ENCODE peak calls at places on chromosomes 5 and 9, in eight cellular contexts. W is breast epithelium, O is colonic mucosa, X is A549, J is tibial artery, F is uterus, D is pancreas, I is cardiac muscle cell. M is an unnamed sample.
A peak's percentile ranks its signal among the peaks of the same experiment; 100 is the strongest.

GRCh38 chr5:179623906-179624741 is 653 bp upstream of the HNRNPH1 start:
- DNase-seq in W (peak; percentile 36), O (peak; percentile 38), X (no peak), J (peak; percentile 73), F (peak; percentile 44), D (peak; percentile 71), I (peak; percentile 79), M (no peak)

GRCh38 chr5:78420548-78420947 is 60.1 kb downstream of the SCAMP1 start:
- DNase-seq in W (no peak), O (no peak), X (no peak), J (no peak), F (no peak), D (no peak), I (no peak), M (no peak)

GRCh38 chr9:75229605-75230332 is 141.5 kb downstream of the OSTF1 start:
- DNase-seq in W (peak; percentile 91), O (peak; percentile 68), X (peak; percentile 10), J (peak; percentile 94), F (no peak), D (no peak), I (peak; percentile 7), M (no peak)

GRCh38 chr9:128554155-128554862 is 1.9 kb downstream of the SPTAN1 start:
- DNase-seq in W (peak; percentile 36), O (peak; percentile 64), X (peak; percentile 72), J (peak; percentile 70), F (peak; percentile 76), D (no peak), I (peak; percentile 96), M (no peak)

GRCh38 chr9:128625391-128626145 is 31.1 kb downstream of the DYNC2I2 start:
- DNase-seq in W (no peak), O (peak; percentile 41), X (no peak), J (no peak), F (no peak), D (no peak), I (no peak), M (no peak)

GRCh38 chr5:74085186-74085585 is 459.2 kb downstream of the ARHGEF28 start:
- DNase-seq in W (no peak), O (no peak), X (no peak), J (no peak), F (no peak), D (no peak), I (no peak), M (no peak)

GRCh38 chr5:159782197-159782994 is 133.9 kb upstream of the ADRA1B start:
- DNase-seq in W (no peak), O (no peak), X (no peak), J (no peak), F (no peak), D (no peak), I (no peak), M (no peak)

GRCh38 chr5:132300572-132301340 is 6.6 kb downstream of the SLC22A4 start:
- DNase-seq in W (no peak), O (no peak), X (no peak), J (no peak), F (no peak), D (no peak), I (no peak), M (no peak)

GRCh38 chr9:127707766-127708165 is 978 bp downstream of the CFAP157 start:
- DNase-seq in W (no peak), O (peak; percentile 41), X (peak; percentile 44), J (no peak), F (no peak), D (no peak), I (no peak), M (no peak)

DNA sequence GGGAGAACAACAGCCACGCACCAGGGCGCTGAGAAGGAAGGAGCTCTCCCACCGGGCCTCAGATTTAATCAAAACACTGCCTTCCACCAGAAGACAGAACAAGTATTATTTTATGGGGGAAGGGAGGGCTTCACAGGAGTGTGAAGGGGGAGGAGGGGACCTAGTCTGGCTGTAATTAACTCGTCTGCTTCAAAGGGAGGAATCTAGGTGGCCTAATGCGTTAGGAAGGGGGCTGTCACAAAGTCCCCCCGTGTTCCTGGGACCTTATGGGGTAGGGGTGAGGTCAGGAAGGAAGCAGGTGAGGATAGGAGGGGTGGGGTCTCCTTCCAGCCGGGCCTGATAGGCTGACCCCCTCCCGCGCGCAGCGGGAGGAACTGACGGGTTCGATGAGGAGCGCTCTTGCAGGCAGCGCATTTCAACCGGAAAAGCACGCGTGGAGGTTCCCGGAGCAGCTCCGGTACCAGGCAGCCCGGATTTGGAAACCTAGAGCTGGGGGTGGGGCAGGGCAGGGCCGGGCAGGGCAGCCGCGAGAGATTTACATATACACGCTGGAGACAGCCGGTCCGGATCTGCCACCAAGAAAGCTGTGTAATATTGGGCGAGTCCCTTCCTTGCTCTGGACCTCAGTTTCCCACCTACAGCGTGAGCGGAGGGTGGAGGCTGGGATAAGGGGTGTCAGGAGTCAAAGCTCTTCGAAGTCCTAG is 2.0 kb downstream of the SHB start:
- DNase-seq in W (peak; percentile 55), O (peak; percentile 84), X (no peak), J (peak; percentile 89), F (peak; percentile 58), D (peak; percentile 75), I (peak; percentile 43), M (peak; percentile 84)
- TF ChIP-seq CTCF in W (no peak), O (no peak), X (no peak), J (no peak), F (no peak), D (no peak), I (no peak), M (no peak)

GRCh38 chr9:107020040-107020530 is 157.1 kb downstream of the ZNF462 start:
- DNase-seq in W (peak; percentile 55), O (no peak), X (no peak), J (no peak), F (no peak), D (no peak), I (peak; percentile 96), M (no peak)
- H3K27ac ChIP-seq in W (peak overlapping the region; percentile 43), O (no peak overlapping the region), X (no peak overlapping the region), J (no peak overlapping the region), F (no peak overlapping the region), D (no peak overlapping the region), I (no peak overlapping the region), M (no peak overlapping the region)

GRCh38 chr5:151073280-151073679 is 7.6 kb downstream of the TNIP1 start:
- DNase-seq in W (no peak), O (no peak), X (no peak), J (no peak), F (no peak), D (no peak), I (no peak), M (no peak)
- H3K4me1 ChIP-seq in W (no peaks in the 10 kb centered on the region), O (peaks cover 11% of the 10 kb centered on the region), X (peaks cover 60% of the 10 kb centered on the region), J (peaks cover 5% of the 10 kb centered on the region), F (peaks cover 7% of the 10 kb centered on the region), D (peaks cover 18% of the 10 kb centered on the region), I (no peaks in the 10 kb centered on the region), M (peaks cover 73% of the 10 kb centered on the region)

GRCh38 chr5:143685416-143685815 is 126.5 kb upstream of the HMHB1 start:
- DNase-seq in W (no peak), O (no peak), X (peak; percentile 39), J (no peak), F (no peak), D (no peak), I (peak; percentile 51), M (no peak)
- TF ChIP-seq CTCF in W (peak; percentile 21), O (no peak), X (no peak), J (no peak), F (no peak), D (no peak), I (peak; percentile 50), M (peak; percentile 21)

DNA sequence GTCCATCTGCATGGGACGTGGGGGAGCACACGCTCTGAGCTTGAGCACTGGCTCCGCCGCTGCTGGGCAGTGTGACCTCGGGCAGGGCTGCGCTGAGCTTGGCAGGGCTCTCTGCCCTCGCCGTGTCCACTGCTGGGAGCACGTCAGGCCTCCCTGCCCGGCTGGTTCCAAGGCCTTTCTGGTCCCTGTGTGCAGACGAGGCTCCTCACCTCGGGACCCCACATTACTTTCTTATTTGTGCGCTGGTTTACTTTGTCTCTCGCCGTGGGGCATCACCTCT is 43.9 kb downstream of the RXRA start:
- DNase-seq in W (no peak), O (no peak), X (no peak), J (no peak), F (no peak), D (no peak), I (no peak), M (no peak)
- H3K27ac ChIP-seq in W (no peak overlapping the region), O (no peak overlapping the region), X (peak overlapping the region; percentile 63), J (no peak overlapping the region), F (no peak overlapping the region), D (no peak overlapping the region), I (no peak overlapping the region), M (no peak overlapping the region)

GRCh38 chr5:176535101-176535654 is 2.0 kb downstream of the RNF44 start:
- DNase-seq in W (no peak), O (peak; percentile 78), X (peak; percentile 45), J (no peak), F (no peak), D (no peak), I (no peak), M (no peak)

GRCh38 chr5:176534640-176535039 is 2.6 kb downstream of the RNF44 start:
- DNase-seq in W (no peak), O (peak; percentile 56), X (peak; percentile 49), J (no peak), F (no peak), D (no peak), I (no peak), M (no peak)

GRCh38 chr5:176532795-176533194 is 4.4 kb downstream of the RNF44 start:
- DNase-seq in W (no peak), O (no peak), X (no peak), J (no peak), F (no peak), D (no peak), I (no peak), M (no peak)

GRCh38 chr5:176533390-176533789 is 3.8 kb downstream of the RNF44 start:
- DNase-seq in W (no peak), O (no peak), X (no peak), J (no peak), F (no peak), D (no peak), I (no peak), M (no peak)

DNA sequence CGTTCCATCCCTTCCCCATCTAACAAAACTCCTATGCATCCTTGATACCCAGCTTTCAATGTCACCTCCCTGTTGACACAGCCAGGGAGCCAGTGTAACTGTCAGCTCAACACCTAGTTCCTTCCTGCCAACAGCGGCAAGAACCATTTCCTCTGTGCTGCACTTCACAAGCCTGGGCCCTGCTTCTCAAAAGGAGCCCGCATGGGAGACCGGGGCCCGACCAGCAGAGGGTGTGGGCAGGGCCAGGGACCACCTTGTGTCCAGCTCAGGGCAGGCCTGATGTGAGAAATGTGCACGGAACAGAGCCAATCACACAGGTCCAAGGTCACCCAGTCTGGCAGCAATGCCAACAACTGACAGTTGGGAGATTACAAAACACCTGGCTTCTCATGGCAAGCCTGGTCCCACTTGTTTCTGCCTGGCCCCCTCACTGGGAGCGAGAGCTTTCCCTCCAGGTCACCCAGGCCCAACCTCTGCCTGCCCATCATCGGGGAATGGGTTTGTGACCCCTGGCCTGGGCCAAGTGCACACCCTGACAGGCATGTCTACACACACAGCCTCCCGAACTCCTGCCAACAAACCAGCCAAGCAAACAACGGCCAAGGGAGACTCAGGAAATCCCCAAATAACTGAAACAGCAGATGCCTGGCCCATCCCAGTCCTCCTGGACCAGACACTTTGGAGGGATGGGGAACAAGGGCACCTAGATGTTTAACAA is 3.1 kb downstream of the RNF44 start:
- DNase-seq in W (no peak), O (peak; percentile 69), X (peak; percentile 57), J (no peak), F (no peak), D (no peak), I (no peak), M (no peak)
- H3K4me1 ChIP-seq in W (peaks cover 23% of the 10 kb centered on the region), O (peaks cover 22% of the 10 kb centered on the region), X (peaks cover 48% of the 10 kb centered on the region), J (peaks cover 3% of the 10 kb centered on the region), F (peaks cover 20% of the 10 kb centered on the region), D (peaks cover 22% of the 10 kb centered on the region), I (peaks cover 28% of the 10 kb centered on the region), M (peaks cover 54% of the 10 kb centered on the region)